ENCODE peak calls at places on chromosomes 7 and 10, in six cellular contexts. Z, Q, M, H, S and A are unnamed samples.

GRCh38 chr10:29517352-29517923 is 117.3 kb downstream of the SVIL start:
- DNase-seq in M (peak; percentile 25), Z (no peak), S (no peak), H (no peak), Q (peak; percentile 42), A (no peak)

GRCh38 chr10:24208661-24209420 is at the start of gene KIAA1217:
- DNase-seq in S (no peak), H (peak; percentile 20), Q (peak; percentile 35), Z (no peak), M (no peak), A (no peak)

GRCh38 chr10:47030191-47030698 is 119.0 kb downstream of the PTPN20 start:
- DNase-seq in Q (no peak), Z (no peak), S (no peak), M (no peak), H (no peak), A (no peak)

GRCh38 chr7:29207023-29207422 is 12.4 kb downstream of the CHN2 start:
- DNase-seq in Z (no peak), S (no peak), M (no peak), Q (no peak), H (no peak), A (no peak)

GRCh38 chr10:116403740-116404250 is 23.9 kb upstream of the PNLIPRP3 start:
- DNase-seq in H (no peak), Q (no peak), Z (no peak), M (no peak), S (no peak), A (no peak)

GRCh38 chr10:72038458-72039001 is 49.8 kb downstream of the SPOCK2 start:
- DNase-seq in Z (no peak), M (no peak), S (no peak), Q (no peak), H (no peak), A (no peak)

GRCh38 chr7:31094271-31094670 is 42.2 kb downstream of the ADCYAP1R1 start:
- DNase-seq in S (no peak), H (no peak), Q (no peak), Z (no peak), M (no peak), A (no peak)

GRCh38 chr7:45967591-45968157 is 46.6 kb upstream of the IGFBP3 start:
- DNase-seq in Q (no peak), Z (no peak), S (no peak), H (no peak), M (no peak), A (no peak)

GRCh38 chr10:18164771-18165361 is 24.6 kb downstream of the CACNB2 start:
- DNase-seq in H (no peak), S (no peak), Q (no peak), Z (no peak), M (no peak), A (no peak)

GRCh38 chr10:84204122-84204521 is 9.8 kb downstream of the CDHR1 start:
- DNase-seq in S (no peak), Z (no peak), Q (peak; percentile 59), M (no peak), H (no peak), A (no peak)

GRCh38 chr10:71548494-71548846 is 151.8 kb downstream of the CDH23 start:
- DNase-seq in Q (peak; percentile 57), S (no peak), H (peak; percentile 15), Z (no peak), M (peak; percentile 34), A (no peak)

GRCh38 chr7:83065714-83066113 is 97.0 kb downstream of the PCLO start:
- DNase-seq in Z (no peak), H (no peak), S (no peak), Q (no peak), M (no peak), A (no peak)

GRCh38 chr7:16850772-16851466 is 30.9 kb downstream of the AGR3 start:
- DNase-seq in Q (no peak), Z (no peak), H (no peak), M (no peak), S (no peak), A (no peak)

GRCh38 chr10:22339761-22340361 is 5.4 kb upstream of the SPAG6 start:
- DNase-seq in M (peak; percentile 38), S (no peak), Z (no peak), Q (no peak), H (no peak), A (no peak)

GRCh38 chr10:124250506-124250905 is 157.1 kb upstream of the CHST15 start:
- DNase-seq in H (no peak), S (no peak), Z (no peak), M (no peak), Q (no peak), A (no peak)

GRCh38 chr10:123677556-123677955 is 11.4 kb downstream of the GPR26 start:
- DNase-seq in Q (no peak), S (no peak), Z (no peak), M (no peak), H (no peak), A (no peak)

GRCh38 chr10:69061305-69062161 is 26.4 kb upstream of the SRGN start:
- DNase-seq in H (no peak), Q (no peak), S (no peak), M (no peak), Z (no peak), A (peak; percentile 7)

GRCh38 chr10:111113961-111114830 is 37.4 kb downstream of the ADRA2A start:
- DNase-seq in H (no peak), S (no peak), M (no peak), Z (no peak), Q (no peak), A (no peak)

GRCh38 chr10:91010952-91011351 is 90.1 kb upstream of the ANKRD1 start:
- DNase-seq in H (no peak), M (no peak), Z (no peak), S (no peak), Q (no peak), A (no peak)

GRCh38 chr10:7412482-7413251 is 1.8 kb upstream of the SFMBT2 start:
- DNase-seq in S (peak; percentile 28), Q (no peak), H (peak; percentile 46), Z (peak; percentile 63), M (peak; percentile 60), A (peak; percentile 25)

GRCh38 chr7:100003711-100004661 is 11.4 kb upstream of the ZKSCAN1 start:
- DNase-seq in Z (peak; percentile 29), H (no peak), M (peak; percentile 27), Q (no peak), S (no peak), A (peak; percentile 72)

GRCh38 chr10:3472705-3473078 is 300.1 kb upstream of the PITRM1 start:
- DNase-seq in Q (no peak), H (no peak), S (no peak), M (no peak), Z (no peak), A (no peak)

GRCh38 chr7:43215061-43215460 is 102.6 kb downstream of the HECW1 start:
- DNase-seq in Z (no peak), Q (no peak), H (no peak), M (no peak), S (no peak), A (no peak)

GRCh38 chr10:123945506-123945905 is 53.9 kb upstream of the CPXM2 start:
- DNase-seq in M (no peak), Z (no peak), Q (no peak), S (no peak), H (no peak), A (no peak)

GRCh38 chr10:43267811-43268210 is 946 bp upstream of the RASGEF1A start:
- DNase-seq in M (no peak), S (no peak), H (no peak), Z (no peak), Q (peak; percentile 1), A (no peak)

GRCh38 chr7:7562736-7563135 is 3.9 kb upstream of the MIOS start:
- DNase-seq in Q (no peak), H (no peak), M (no peak), Z (no peak), S (no peak), A (no peak)

GRCh38 chr7:133484135-133484534 is 231.3 kb downstream of the EXOC4 start:
- DNase-seq in Z (no peak), S (no peak), M (no peak), Q (no peak), H (peak; percentile 16), A (peak; percentile 44)

GRCh38 chr7:148800677-148801076 is 83.4 kb downstream of the EZH2 start:
- DNase-seq in S (no peak), H (no peak), Z (no peak), M (no peak), Q (no peak), A (no peak)

GRCh38 chr7:56092789-56093531 is at the start of gene PHKG1:
- DNase-seq in M (peak; percentile 72), S (no peak), Q (peak; percentile 60), Z (peak; percentile 75), H (no peak), A (peak; percentile 80)

GRCh38 chr7:108454674-108455523 is 1.3 kb downstream of the NRCAM start:
- DNase-seq in Z (no peak), M (peak; percentile 37), S (no peak), H (peak; percentile 48), Q (peak; percentile 47), A (peak; percentile 48)

GRCh38 chr10:15460661-15461060 is 89.6 kb upstream of the FAM171A1 start:
- DNase-seq in H (no peak), Z (no peak), M (no peak), Q (no peak), S (no peak), A (no peak)

GRCh38 chr7:86963599-86964230 is 95.7 kb downstream of the ELAPOR2 start:
- DNase-seq in Q (no peak), M (no peak), S (no peak), Z (no peak), H (no peak), A (no peak)